ENCODE peak calls at places on chromosome 1, in ten cellular contexts. Q is NCI-H1417; M is anterior cingulate cortex; F is KG1; C is GM13977; B is choroid plexus epithelial cell; N is stimulated activated CD4-positive, alpha-beta T cell treated with anti-CD3 and anti-CD28 coated beads, Interleukin-4, amount 100 ng/mL, for 24 hours; P is SW480; E is H7; O is HEK293T. S is an unnamed sample.

GRCh38 chr1:117166076-117166475 is 44.5 kb upstream of the TRIM45 start:
- DNase-seq in N (no peak), C (no peak), O (no peak), Q (no peak), B (peak; percentile 63), M (no peak), E (no peak), F (no peak), P (no peak), S (no peak)

GRCh38 chr1:233172201-233172600 is 123.3 kb downstream of the PCNX2 start:
- DNase-seq in M (no peak), E (peak; percentile 3), O (no peak), F (no peak), P (no peak), Q (no peak), N (no peak), B (peak; percentile 81), C (no peak), S (peak; percentile 22)

GRCh38 chr1:77434972-77435371 is 153.2 kb downstream of the AK5 start:
- DNase-seq in O (no peak), M (no peak), E (no peak), Q (no peak), N (no peak), C (no peak), F (peak; percentile 22), P (no peak), B (no peak), S (no peak)

GRCh38 chr1:3717715-3718601 is 34.3 kb upstream of the CCDC27 start:
- DNase-seq in C (peak; percentile 77), B (no peak), P (no peak), Q (no peak), F (no peak), N (no peak), M (no peak), E (peak; percentile 100), O (no peak), S (no peak)

GRCh38 chr1:12173631-12174121 is 6.9 kb downstream of the TNFRSF1B start:
- DNase-seq in C (peak; percentile 65), N (peak; percentile 85), O (no peak), P (no peak), Q (no peak), B (peak; percentile 48), E (no peak), F (peak; percentile 61), M (no peak), S (peak; percentile 63)

GRCh38 chr1:95115708-95116137 is 1.4 kb upstream of the TLCD4 start:
- DNase-seq in M (no peak), B (no peak), O (no peak), F (no peak), P (no peak), E (no peak), N (no peak), C (no peak), Q (no peak), S (no peak)

GRCh38 chr1:2861143-2861987 is 59.9 kb upstream of the TTC34 start:
- DNase-seq in B (no peak), F (no peak), C (no peak), N (no peak), Q (no peak), P (no peak), O (no peak), E (no peak), M (no peak), S (no peak)

GRCh38 chr1:27000817-27001460 is 7.4 kb downstream of the TRNP1 start:
- DNase-seq in M (no peak), Q (no peak), N (no peak), P (no peak), E (no peak), C (no peak), F (no peak), B (no peak), O (no peak), S (no peak)

GRCh38 chr1:24142546-24143431 is at the start of gene IL22RA1:
- DNase-seq in E (no peak), M (no peak), O (no peak), P (peak; percentile 52), F (no peak), B (no peak), Q (no peak), C (no peak), N (no peak), S (no peak)

GRCh38 chr1:44694863-44695478 is 20.5 kb downstream of the ARMH1 start:
- DNase-seq in P (no peak), O (no peak), B (no peak), N (no peak), F (no peak), Q (no peak), E (no peak), M (no peak), C (peak; percentile 69), S (no peak)

GRCh38 chr1:159938905-159939587 is 6.4 kb downstream of the IGSF9 start:
- DNase-seq in N (no peak), M (no peak), Q (no peak), C (no peak), O (no peak), E (no peak), P (no peak), B (no peak), F (no peak), S (no peak)

GRCh38 chr1:117389779-117390178 is 22.5 kb downstream of the MAN1A2 start:
- DNase-seq in E (no peak), F (no peak), B (no peak), N (no peak), M (no peak), Q (no peak), P (no peak), O (no peak), C (no peak), S (no peak)

GRCh38 chr1:54559771-54560231 is 11.8 kb downstream of the ACOT11 start:
- DNase-seq in B (no peak), F (no peak), P (no peak), Q (no peak), E (peak; percentile 26), O (no peak), C (no peak), N (no peak), M (no peak), S (no peak)

GRCh38 chr1:160576430-160576829 is 2.9 kb downstream of the CD84 start:
- DNase-seq in P (no peak), E (no peak), M (no peak), B (no peak), O (no peak), C (no peak), Q (no peak), N (peak; percentile 65), F (no peak), S (peak; percentile 13)

GRCh38 chr1:228809621-228810313 is 74.5 kb downstream of the RHOU start:
- DNase-seq in E (peak; percentile 30), M (no peak), P (peak; percentile 41), Q (no peak), F (no peak), B (no peak), O (no peak), C (no peak), N (no peak), S (no peak)

GRCh38 chr1:18481921-18482701 is 1.4 kb downstream of the KLHDC7A start:
- DNase-seq in E (peak; percentile 60), C (no peak), P (no peak), O (no peak), N (no peak), F (no peak), B (no peak), M (no peak), Q (no peak), S (no peak)

GRCh38 chr1:162926906-162927305 is 65.9 kb upstream of the CCDC190 start:
- DNase-seq in E (no peak), C (no peak), M (no peak), B (no peak), F (no peak), Q (no peak), P (no peak), N (no peak), O (no peak), S (no peak)

GRCh38 chr1:77832889-77833288 is 53.4 kb downstream of the MIGA1 start:
- DNase-seq in B (peak; percentile 98), F (no peak), C (no peak), Q (no peak), M (no peak), E (no peak), P (no peak), N (no peak), O (no peak), S (peak; percentile 27)

GRCh38 chr1:19967808-19968207 is 11.6 kb downstream of the PLA2G2A start:
- DNase-seq in N (no peak), B (no peak), Q (no peak), P (no peak), O (no peak), C (no peak), F (no peak), M (no peak), E (no peak), S (no peak)

GRCh38 chr1:213381572-213382084 is 330.6 kb downstream of the RPS6KC1 start:
- DNase-seq in M (no peak), E (no peak), F (no peak), B (peak; percentile 14), Q (no peak), P (no peak), N (no peak), O (no peak), C (no peak), S (peak; percentile 16)

GRCh38 chr1:42747125-42747524 is 7.1 kb upstream of the CLDN19 start:
- DNase-seq in F (peak; percentile 16), M (no peak), B (peak; percentile 33), E (peak; percentile 87), N (peak; percentile 48), O (peak; percentile 45), C (peak; percentile 58), Q (peak; percentile 16), P (no peak), S (peak; percentile 62)

GRCh38 chr1:50332941-50333594 is 90.2 kb downstream of the DMRTA2 start:
- DNase-seq in N (peak; percentile 38), E (peak; percentile 96), O (peak; percentile 83), M (peak; percentile 37), C (peak; percentile 87), B (peak; percentile 46), F (peak; percentile 13), Q (peak; percentile 60), P (peak; percentile 7), S (peak; percentile 43)

GRCh38 chr1:184052194-184052559 is 647 bp downstream of the TSEN15 start:
- DNase-seq in E (no peak), F (no peak), P (no peak), C (no peak), B (peak; percentile 21), N (no peak), O (no peak), M (no peak), Q (no peak), S (no peak)

GRCh38 chr1:33971018-33971710 is 107.3 kb downstream of the HMGB4 start:
- DNase-seq in E (no peak), M (peak; percentile 23), F (no peak), O (no peak), B (peak; percentile 4), Q (no peak), N (no peak), P (no peak), C (no peak), S (peak; percentile 51)

GRCh38 chr1:230766318-230766717 is 19.1 kb downstream of the CAPN9 start:
- DNase-seq in P (no peak), B (no peak), F (no peak), C (no peak), N (no peak), M (no peak), E (no peak), Q (no peak), O (no peak), S (no peak)

GRCh38 chr1:210347112-210347511 is 18.4 kb downstream of the HHAT start:
- DNase-seq in O (no peak), Q (no peak), B (no peak), E (no peak), P (no peak), M (no peak), C (peak; percentile 42), F (no peak), N (peak; percentile 22), S (peak; percentile 64)

GRCh38 chr1:231068772-231069171 is 28.7 kb upstream of the FAM89A start:
- DNase-seq in P (no peak), N (no peak), E (no peak), F (no peak), O (no peak), B (no peak), M (no peak), C (no peak), Q (no peak), S (no peak)

GRCh38 chr1:205306929-205307566 is 14.5 kb downstream of the NUAK2 start:
- DNase-seq in M (no peak), P (peak; percentile 87), F (no peak), E (no peak), O (no peak), C (no peak), Q (no peak), N (no peak), B (no peak), S (no peak)